ENCODE peak calls at places on chromosomes 13 and 19, in eight cellular contexts. M, Q, A, F, S, N, H and T are unnamed samples.

GRCh38 chr13:43546260-43546659 is 240.5 kb downstream of the ENOX1 start:
- DNase-seq in A (no peak), H (no peak), M (peak; percentile 38), Q (no peak), S (peak; percentile 46), F (no peak), N (no peak), T (no peak)

GRCh38 chr13:49927755-49928154 is 8.4 kb downstream of the SPRYD7 start:
- DNase-seq in Q (no peak), A (no peak), F (no peak), M (peak; percentile 52), N (no peak), S (no peak), H (no peak), T (no peak)

GRCh38 chr19:4600082-4600481 is 39.2 kb upstream of the TNFAIP8L1 start:
- DNase-seq in Q (no peak), A (no peak), F (no peak), H (no peak), M (no peak), S (no peak), N (no peak), T (no peak)

GRCh38 chr13:40026741-40027140 is 371.3 kb downstream of the COG6 start:
- DNase-seq in N (no peak), A (no peak), Q (no peak), H (no peak), M (no peak), F (no peak), S (no peak), T (no peak)

GRCh38 chr13:58165617-58166016 is 534.1 kb downstream of the PCDH17 start:
- DNase-seq in M (no peak), A (no peak), Q (no peak), H (no peak), F (no peak), N (no peak), S (no peak), T (no peak)

GRCh38 chr19:29628661-29629385 is 22.7 kb downstream of the POP4 start:
- DNase-seq in H (no peak), N (peak; percentile 29), M (no peak), S (no peak), A (no peak), Q (no peak), F (no peak), T (no peak)

GRCh38 chr13:28047784-28048388 is 52.5 kb downstream of the FLT3 start:
- DNase-seq in S (no peak), M (no peak), N (no peak), F (no peak), H (no peak), Q (no peak), A (no peak), T (no peak)

GRCh38 chr19:5941673-5942072 is 27.6 kb downstream of the CAPS start:
- DNase-seq in F (no peak), H (no peak), M (no peak), N (no peak), A (no peak), Q (no peak), S (no peak), T (no peak)

GRCh38 chr19:45780448-45781281 is 1.6 kb downstream of the DMPK start:
- DNase-seq in M (no peak), F (no peak), A (no peak), Q (peak; percentile 54), S (no peak), N (no peak), H (no peak), T (no peak)
- H3K4me1 ChIP-seq in M (peaks cover 25% of the 10 kb centered on the region), F (peaks cover 27% of the 10 kb centered on the region), A (peaks cover 8% of the 10 kb centered on the region), Q (no peaks in the 10 kb centered on the region), S (peaks cover 38% of the 10 kb centered on the region), N (no peaks in the 10 kb centered on the region), H (peaks cover 19% of the 10 kb centered on the region), T (peaks cover 84% of the 10 kb centered on the region)

DNA sequence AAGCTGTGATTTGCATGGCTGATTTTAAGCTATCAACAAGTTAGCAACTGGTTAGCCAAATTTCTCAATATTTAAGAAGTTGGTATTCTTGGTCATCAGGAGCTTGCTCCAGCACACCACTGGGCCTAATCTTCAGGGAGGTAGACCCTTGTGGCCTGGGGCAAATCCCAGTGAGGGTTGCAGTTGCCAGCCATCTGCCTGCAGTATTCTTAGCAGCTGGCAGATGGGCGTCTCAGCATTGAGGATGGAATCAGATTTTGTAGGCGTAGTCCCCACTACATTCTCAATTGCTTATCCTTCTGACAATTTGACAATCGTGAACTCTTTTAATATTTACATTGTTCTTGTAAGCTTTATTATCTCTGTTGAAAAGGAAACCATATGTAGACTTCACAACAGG is 1266.2 kb downstream of the SLITRK5 start:
- DNase-seq in F (no peak), N (no peak), Q (no peak), M (no peak), H (no peak), S (no peak), A (no peak), T (no peak)
- H3K4me1 ChIP-seq in F (no peaks in the 10 kb centered on the region), N (no peaks in the 10 kb centered on the region), Q (no peaks in the 10 kb centered on the region), M (no peaks in the 10 kb centered on the region), H (no peaks in the 10 kb centered on the region), S (no peaks in the 10 kb centered on the region), A (no peaks in the 10 kb centered on the region), T (no peaks in the 10 kb centered on the region)

GRCh38 chr13:51297556-51297955 is 41.9 kb upstream of the SERPINE3 start:
- DNase-seq in N (no peak), M (no peak), S (no peak), H (no peak), Q (no peak), F (no peak), A (no peak), T (no peak)
- H3K4me1 ChIP-seq in N (no peaks in the 10 kb centered on the region), M (no peaks in the 10 kb centered on the region), S (no peaks in the 10 kb centered on the region), H (no peaks in the 10 kb centered on the region), Q (no peaks in the 10 kb centered on the region), F (peaks cover 2% of the 10 kb centered on the region), A (no peaks in the 10 kb centered on the region), T (peaks cover 4% of the 10 kb centered on the region)

GRCh38 chr19:33392341-33393285 is 19.1 kb downstream of the CEBPG start:
- DNase-seq in M (no peak), S (no peak), F (no peak), Q (peak; percentile 45), N (peak; percentile 85), A (peak; percentile 21), H (no peak), T (no peak)
- H3K4me1 ChIP-seq in M (peaks cover 20% of the 10 kb centered on the region), S (peaks cover 84% of the 10 kb centered on the region), F (peaks cover 20% of the 10 kb centered on the region), Q (no peaks in the 10 kb centered on the region), N (peaks cover 22% of the 10 kb centered on the region), A (no peaks in the 10 kb centered on the region), H (no peaks in the 10 kb centered on the region), T (peaks cover 100% of the 10 kb centered on the region)

GRCh38 chr19:45057444-45057843 is 18.6 kb downstream of the CLASRP start:
- DNase-seq in F (no peak), N (no peak), S (no peak), A (no peak), Q (no peak), H (no peak), M (no peak), T (no peak)
- H3K4me1 ChIP-seq in F (peaks cover 5% of the 10 kb centered on the region), N (no peaks in the 10 kb centered on the region), S (no peaks in the 10 kb centered on the region), A (no peaks in the 10 kb centered on the region), Q (no peaks in the 10 kb centered on the region), H (no peaks in the 10 kb centered on the region), M (no peaks in the 10 kb centered on the region), T (peaks cover under 1% of the 10 kb centered on the region)